ENCODE peak calls at places on chromosomes 16 and 17, in four cellular contexts. E is skeletal muscle cell, D is AML-193, J is sigmoid colon. Q is an unnamed sample.

GRCh38 chr16:51225902-51226301 is 74.8 kb upstream of the SALL1 start:
- DNase-seq in D (no peak), E (no peak), J (no peak), Q (no peak)

GRCh38 chr17:80948091-80948960 is 43.3 kb upstream of the CHMP6 start:
- DNase-seq in D (no peak), J (peak; percentile 62), E (no peak), Q (no peak)

GRCh38 chr16:22646948-22647556 is 136.4 kb downstream of the NPIPB5 start:
- DNase-seq in E (no peak), D (no peak), J (no peak), Q (no peak)

GRCh38 chr17:879546-879945 is 97.4 kb downstream of the MRM3 start:
- DNase-seq in D (no peak), E (no peak), J (peak; percentile 86), Q (peak; percentile 33)

GRCh38 chr16:67679935-67680897 is 13.6 kb downstream of the C16orf86 start:
- DNase-seq in J (no peak), D (no peak), E (no peak), Q (no peak)

GRCh38 chr17:61974115-61974514 is 46.3 kb upstream of the INTS2 start:
- DNase-seq in E (no peak), D (no peak), J (no peak), Q (no peak)

GRCh38 chr17:55576237-55576998 is 65.2 kb upstream of the SMIM36 start:
- DNase-seq in D (peak; percentile 22), E (peak; percentile 41), J (no peak), Q (no peak)

GRCh38 chr17:13222931-13223330 is 205.1 kb upstream of the ELAC2 start:
- DNase-seq in J (no peak), E (no peak), D (no peak), Q (no peak)

GRCh38 chr17:81514485-81514734 is 1.8 kb upstream of the ACTG1 start:
- DNase-seq in J (no peak), D (no peak), E (no peak), Q (no peak)

GRCh38 chr17:47801906-47802305 is 19.7 kb downstream of the OSBPL7 start:
- DNase-seq in E (no peak), D (no peak), J (no peak), Q (no peak)

GRCh38 chr17:75011788-75012319 is 616 bp upstream of the MRPL58 start:
- DNase-seq in D (no peak), J (peak; percentile 95), E (no peak), Q (no peak)

GRCh38 chr17:81885869-81886548 is 5.4 kb downstream of the ALYREF start:
- DNase-seq in D (no peak), J (no peak), E (no peak), Q (no peak)

GRCh38 chr17:50027639-50028206 is 28.2 kb upstream of the ITGA3 start:
- DNase-seq in J (peak; percentile 90), D (no peak), E (peak; percentile 73), Q (no peak)

GRCh38 chr17:74864866-74865395 is 5.2 kb upstream of the GRIN2C start:
- DNase-seq in D (peak; percentile 64), J (peak; percentile 87), E (no peak), Q (peak; percentile 60)

GRCh38 chr16:50136399-50136798 is 16.7 kb upstream of the TENT4B start:
- DNase-seq in J (no peak), E (no peak), D (no peak), Q (no peak)

GRCh38 chr16:8587065-8587464 is 3.2 kb downstream of the TMEM114 start:
- DNase-seq in E (no peak), D (no peak), J (no peak), Q (no peak)

Q was measured in T-helper 2 cell treated with Interferon-gamma antibody and Interleukin-4, amounts not matched to agents 5 μg/mL and 100 μg/mL, for 36 hours.